ENCODE peak calls at places on chromosomes 11 and 22, in nine cellular contexts. Z is Peyer's patch, Y is mucosa of descending colon, A is AG20443, N is ELF-1, D is HFFc6, M is NCI-H1694 treated with DMSO at 0.1 percent for 48 hours, U is thoracic aorta, I is NCI-H146. F is an unnamed sample.

GRCh38 chr11:64909653-64910343 is 7.2 kb downstream of the ATG2A start:
- DNase-seq in Z (no peak), Y (no peak), A (no peak), N (no peak), D (no peak), M (no peak), U (no peak), I (no peak), F (no peak)

GRCh38 chr11:44812971-44813370 is 86.2 kb downstream of the TSPAN18 start:
- DNase-seq in Z (no peak), Y (no peak), A (no peak), N (no peak), D (no peak), M (no peak), U (no peak), I (no peak), F (no peak)

GRCh38 chr22:35538801-35539321 is 1.8 kb upstream of the RASD2 start:
- DNase-seq in Z (no peak), Y (no peak), A (peak), N (peak), D (peak), M (no peak), U (no peak), I (no peak), F (peak)

GRCh38 chr11:17765381-17766359 is 31.1 kb downstream of the KCNC1 start:
- DNase-seq in Z (peak), Y (no peak), A (no peak), N (no peak), D (peak), M (no peak), U (no peak), I (no peak), F (no peak)

GRCh38 chr11:65791719-65792213 is 4.9 kb downstream of the OVOL1 start:
- DNase-seq in Z (peak), Y (peak), A (no peak), N (no peak), D (peak), M (no peak), U (no peak), I (no peak), F (peak)

GRCh38 chr11:104078250-104078649 is 41.8 kb downstream of the DDI1 start:
- DNase-seq in Z (no peak), Y (no peak), A (no peak), N (no peak), D (no peak), M (no peak), U (no peak), I (no peak), F (no peak)

GRCh38 chr11:3058753-3059664 is 1.8 kb upstream of the CARS1 start:
- DNase-seq in Z (peak), Y (no peak), A (peak), N (peak), D (peak), M (no peak), U (no peak), I (no peak), F (no peak)

GRCh38 chr11:1201395-1202153 is 21.3 kb upstream of the MUC5B start:
- DNase-seq in Z (no peak), Y (no peak), A (no peak), N (no peak), D (no peak), M (no peak), U (no peak), I (no peak), F (no peak)

GRCh38 chr11:68312117-68312779 is at the start of gene LRP5:
- DNase-seq in Z (no peak), Y (no peak), A (peak), N (no peak), D (no peak), M (no peak), U (no peak), I (peak), F (peak)

GRCh38 chr11:102914238-102915043 is 39.7 kb upstream of the MMP12 start:
- DNase-seq in Z (no peak), Y (no peak), A (peak), N (peak), D (peak), M (no peak), U (no peak), I (no peak), F (peak)

GRCh38 chr11:107565219-107565937 is at the start of gene ALKBH8:
- DNase-seq in Z (peak), Y (peak), A (peak), N (peak), D (peak), M (peak), U (peak), I (peak), F (peak)

GRCh38 chr11:128757886-128758612 is 64.2 kb downstream of the FLI1 start:
- DNase-seq in Z (no peak), Y (no peak), A (no peak), N (no peak), D (no peak), M (no peak), U (no peak), I (no peak), F (peak)

GRCh38 chr22:37334859-37335818 is 52.8 kb downstream of the CYTH4 start:
- DNase-seq in Z (no peak), Y (no peak), A (no peak), N (peak), D (no peak), M (peak), U (no peak), I (no peak), F (no peak)

GRCh38 chr22:50696799-50697561 is 24.4 kb downstream of the SHANK3 start:
- DNase-seq in Z (peak), Y (peak), A (peak), N (peak), D (no peak), M (no peak), U (no peak), I (peak), F (no peak)

GRCh38 chr11:74044538-74044937 is 35.7 kb upstream of the UCP3 start:
- DNase-seq in Z (no peak), Y (no peak), A (no peak), N (no peak), D (no peak), M (no peak), U (no peak), I (no peak), F (no peak)

GRCh38 chr22:17719911-17720310 is 54.4 kb downstream of the BID start:
- DNase-seq in Z (no peak), Y (no peak), A (no peak), N (no peak), D (no peak), M (no peak), U (no peak), I (no peak), F (no peak)

GRCh38 chr11:9092846-9093778 is 1.7 kb upstream of the SCUBE2 start:
- DNase-seq in Z (no peak), Y (no peak), A (no peak), N (no peak), D (no peak), M (peak), U (no peak), I (no peak), F (no peak)

GRCh38 chr11:64568041-64568571 is 22.9 kb upstream of the SLC22A12 start:
- DNase-seq in Z (no peak), Y (no peak), A (no peak), N (peak), D (no peak), M (no peak), U (no peak), I (no peak), F (no peak)

GRCh38 chr22:17307566-17307965 is 61.7 kb upstream of the CECR2 start:
- DNase-seq in Z (no peak), Y (no peak), A (no peak), N (peak), D (no peak), M (no peak), U (no peak), I (no peak), F (no peak)

GRCh38 chr22:29470159-29470855 is 9.7 kb upstream of the NEFH start:
- DNase-seq in Z (peak), Y (peak), A (peak), N (peak), D (no peak), M (no peak), U (no peak), I (peak), F (peak)

GRCh38 chr11:72609045-72609444 is 65.2 kb downstream of the PDE2A start:
- DNase-seq in Z (no peak), Y (no peak), A (peak), N (no peak), D (peak), M (peak), U (no peak), I (no peak), F (no peak)

GRCh38 chr11:11808992-11809583 is 32.7 kb upstream of the USP47 start:
- DNase-seq in Z (no peak), Y (no peak), A (no peak), N (no peak), D (no peak), M (no peak), U (no peak), I (no peak), F (no peak)

GRCh38 chr11:118912742-118913410 is 12.8 kb downstream of the BCL9L start:
- DNase-seq in Z (no peak), Y (peak), A (no peak), N (no peak), D (no peak), M (no peak), U (no peak), I (no peak), F (peak)

GRCh38 chr22:28917747-28918543 is 34.6 kb downstream of the ZNRF3 start:
- DNase-seq in Z (peak), Y (peak), A (no peak), N (peak), D (no peak), M (peak), U (no peak), I (no peak), F (peak)